ENCODE peak calls at places on chromosomes 16 and 17, in seven cellular contexts. One of them, this sample, is unnamed.

GRCh38 chr17:69551212-69552010 is 136.9 kb downstream of the MAP2K6 start:
- DNase-seq in NAMALWA: no peak
- DNase-seq in GM23248: peak; percentile 54
- DNase-seq in frontal cortex: no peak
- DNase-seq in ELF-1: no peak
- DNase-seq in GM12892: no peak
- DNase-seq in NCI-H1105 treated with DMSO at 0.1 percent for 48 hours: no peak
- DNase-seq in this sample: no peak

GRCh38 chr16:1309888-1310831 is 724 bp downstream of the UBE2I start:
- DNase-seq in GM23248: peak; percentile 79
- DNase-seq in ELF-1: no peak
- DNase-seq in frontal cortex: no peak
- DNase-seq in NCI-H1105 treated with DMSO at 0.1 percent for 48 hours: no peak
- DNase-seq in NAMALWA: peak; percentile 59
- DNase-seq in GM12892: no peak
- DNase-seq in this sample: no peak

GRCh38 chr17:33725675-33726271 is 432.7 kb upstream of the ASIC2 start:
- DNase-seq in GM23248: peak; percentile 48
- DNase-seq in NCI-H1105 treated with DMSO at 0.1 percent for 48 hours: peak; percentile 25
- DNase-seq in ELF-1: peak; percentile 74
- DNase-seq in NAMALWA: peak; percentile 45
- DNase-seq in frontal cortex: no peak
- DNase-seq in GM12892: peak; percentile 16
- DNase-seq in this sample: no peak

GRCh38 chr17:1485748-1486376 is 6.6 kb downstream of the MYO1C start:
- DNase-seq in NAMALWA: peak; percentile 37
- DNase-seq in ELF-1: peak; percentile 37
- DNase-seq in GM23248: peak; percentile 86
- DNase-seq in frontal cortex: no peak
- DNase-seq in NCI-H1105 treated with DMSO at 0.1 percent for 48 hours: no peak
- DNase-seq in GM12892: peak; percentile 70
- DNase-seq in this sample: peak; percentile 92

GRCh38 chr17:64707077-64707591 is 45.0 kb upstream of the SMURF2 start:
- DNase-seq in GM12892: no peak
- DNase-seq in ELF-1: peak; percentile 71
- DNase-seq in NCI-H1105 treated with DMSO at 0.1 percent for 48 hours: peak; percentile 20
- DNase-seq in frontal cortex: no peak
- DNase-seq in NAMALWA: no peak
- DNase-seq in GM23248: peak; percentile 99
- DNase-seq in this sample: peak; percentile 84

GRCh38 chr16:4214215-4214621 is 27.7 kb downstream of the SRL start:
- DNase-seq in GM23248: peak; percentile 93
- DNase-seq in ELF-1: no peak
- DNase-seq in frontal cortex: no peak
- DNase-seq in GM12892: no peak
- DNase-seq in NAMALWA: no peak
- DNase-seq in NCI-H1105 treated with DMSO at 0.1 percent for 48 hours: no peak
- DNase-seq in this sample: no peak

GRCh38 chr17:82645516-82645915 is 2.7 kb downstream of the WDR45B start:
- DNase-seq in ELF-1: no peak
- DNase-seq in frontal cortex: no peak
- DNase-seq in GM12892: no peak
- DNase-seq in NCI-H1105 treated with DMSO at 0.1 percent for 48 hours: no peak
- DNase-seq in NAMALWA: no peak
- DNase-seq in GM23248: peak; percentile 35
- DNase-seq in this sample: no peak

GRCh38 chr17:28827672-28828071 is 14.9 kb downstream of the FAM222B start:
- DNase-seq in GM23248: no peak
- DNase-seq in GM12892: no peak
- DNase-seq in ELF-1: no peak
- DNase-seq in NAMALWA: no peak
- DNase-seq in NCI-H1105 treated with DMSO at 0.1 percent for 48 hours: no peak
- DNase-seq in frontal cortex: no peak
- DNase-seq in this sample: no peak

GRCh38 chr16:49608095-49608494 is 234.5 kb downstream of the C16orf78 start:
- DNase-seq in GM12892: no peak
- DNase-seq in NAMALWA: no peak
- DNase-seq in GM23248: no peak
- DNase-seq in frontal cortex: no peak
- DNase-seq in NCI-H1105 treated with DMSO at 0.1 percent for 48 hours: no peak
- DNase-seq in ELF-1: no peak
- DNase-seq in this sample: peak; percentile 24

GRCh38 chr16:85733839-85734170 is 17.1 kb downstream of the C16orf74 start:
- DNase-seq in frontal cortex: no peak
- DNase-seq in ELF-1: peak; percentile 91
- DNase-seq in GM23248: no peak
- DNase-seq in GM12892: no peak
- DNase-seq in NAMALWA: no peak
- DNase-seq in NCI-H1105 treated with DMSO at 0.1 percent for 48 hours: no peak
- DNase-seq in this sample: no peak

GRCh38 chr17:58574025-58574424 is 59.6 kb upstream of the MTMR4 start:
- DNase-seq in GM23248: no peak
- DNase-seq in NCI-H1105 treated with DMSO at 0.1 percent for 48 hours: no peak
- DNase-seq in NAMALWA: no peak
- DNase-seq in ELF-1: no peak
- DNase-seq in frontal cortex: no peak
- DNase-seq in GM12892: no peak
- DNase-seq in this sample: no peak

GRCh38 chr16:13463619-13464018 is 456.3 kb upstream of the ERCC4 start:
- DNase-seq in ELF-1: no peak
- DNase-seq in NAMALWA: no peak
- DNase-seq in NCI-H1105 treated with DMSO at 0.1 percent for 48 hours: no peak
- DNase-seq in frontal cortex: no peak
- DNase-seq in GM12892: no peak
- DNase-seq in GM23248: no peak
- DNase-seq in this sample: no peak

GRCh38 chr17:32771396-32771795 is 105.5 kb downstream of the MYO1D start:
- DNase-seq in GM12892: no peak
- DNase-seq in NAMALWA: no peak
- DNase-seq in NCI-H1105 treated with DMSO at 0.1 percent for 48 hours: no peak
- DNase-seq in GM23248: peak; percentile 37
- DNase-seq in frontal cortex: no peak
- DNase-seq in ELF-1: no peak
- DNase-seq in this sample: no peak

GRCh38 chr16:4624827-4625616 is 396 bp downstream of the MGRN1 start:
- DNase-seq in frontal cortex: no peak
- DNase-seq in NAMALWA: peak; percentile 71
- DNase-seq in GM23248: peak; percentile 90
- DNase-seq in ELF-1: peak; percentile 75
- DNase-seq in GM12892: peak; percentile 81
- DNase-seq in NCI-H1105 treated with DMSO at 0.1 percent for 48 hours: no peak
- DNase-seq in this sample: no peak

GRCh38 chr17:76467366-76467765 is at the start of gene AANAT:
- DNase-seq in ELF-1: peak; percentile 76
- DNase-seq in NCI-H1105 treated with DMSO at 0.1 percent for 48 hours: no peak
- DNase-seq in GM12892: no peak
- DNase-seq in NAMALWA: no peak
- DNase-seq in frontal cortex: no peak
- DNase-seq in GM23248: no peak
- DNase-seq in this sample: no peak

GRCh38 chr16:48049832-48050231 is 106.0 kb downstream of the ABCC12 start:
- DNase-seq in NCI-H1105 treated with DMSO at 0.1 percent for 48 hours: no peak
- DNase-seq in ELF-1: no peak
- DNase-seq in frontal cortex: no peak
- DNase-seq in NAMALWA: no peak
- DNase-seq in GM12892: no peak
- DNase-seq in GM23248: no peak
- DNase-seq in this sample: no peak